ENCODE peak calls at places on chromosome 9, in six cellular contexts. F, N, L, C, G and D are unnamed samples.

GRCh38 chr9:35277649-35278359 is 116.0 kb downstream of the UNC13B start:
- DNase-seq in F (no peak), N (no peak), L (no peak), C (no peak), G (no peak), D (no peak)

GRCh38 chr9:17978773-17979172 is 399.9 kb downstream of the SH3GL2 start:
- DNase-seq in F (no peak), N (no peak), L (no peak), C (no peak), G (no peak), D (no peak)

GRCh38 chr9:133119461-133120342 is 1.3 kb downstream of the RALGDS start:
- DNase-seq in F (no peak), N (peak; percentile 79), L (no peak), C (peak; percentile 33), G (no peak), D (peak; percentile 74)

GRCh38 chr9:90022474-90022873 is 417.7 kb downstream of the GADD45G start:
- DNase-seq in F (no peak), N (no peak), L (no peak), C (no peak), G (no peak), D (no peak)

GRCh38 chr9:106025449-106025848 is 331.1 kb downstream of the TMEM38B start:
- DNase-seq in F (no peak), N (no peak), L (no peak), C (peak; percentile 48), G (no peak), D (no peak)

GRCh38 chr9:133375116-133375723 is 640 bp downstream of the SURF4 start:
- DNase-seq in F (peak; percentile 52), N (no peak), L (no peak), C (no peak), G (no peak), D (no peak)

GRCh38 chr9:96856363-96857286 is 2.3 kb upstream of the ZNF782 start:
- DNase-seq in F (no peak), N (no peak), L (peak; percentile 65), C (peak; percentile 47), G (peak; percentile 55), D (peak; percentile 65)

GRCh38 chr9:91033270-91033669 is 231.7 kb downstream of the SYK start:
- DNase-seq in F (no peak), N (no peak), L (no peak), C (no peak), G (no peak), D (no peak)

GRCh38 chr9:81637276-81637675 is 52.1 kb downstream of the TLE1 start:
- DNase-seq in F (no peak), N (no peak), L (no peak), C (no peak), G (no peak), D (no peak)

DNA sequence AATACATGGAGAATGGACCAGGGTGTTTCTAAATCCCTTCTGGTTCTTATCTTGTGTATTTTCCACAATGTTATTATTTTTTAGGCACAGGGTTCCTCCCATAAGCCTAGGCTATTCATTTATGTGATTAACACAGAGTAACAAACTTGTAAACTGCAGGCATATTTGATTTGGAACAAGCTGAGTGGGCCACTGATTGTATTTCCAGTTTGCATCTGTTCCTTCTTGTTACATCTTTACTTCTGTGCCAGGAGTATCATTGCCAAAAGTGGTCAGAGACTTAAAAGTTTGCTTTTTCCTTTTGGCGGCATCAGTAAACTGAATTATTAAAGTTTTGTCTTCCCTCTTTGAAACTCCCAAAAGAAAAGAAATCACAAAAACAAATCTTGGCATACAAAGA is 22.0 kb upstream of the PAX5 start:
- DNase-seq in F (no peak), N (no peak), L (no peak), C (no peak), G (no peak), D (no peak)
- H3K27me3 ChIP-seq in F (no peaks in the 10 kb centered on the region), N (no peaks in the 10 kb centered on the region), L (peaks cover 19% of the 10 kb centered on the region), C (peaks cover 55% of the 10 kb centered on the region), G (peaks cover 50% of the 10 kb centered on the region), D (peaks cover 8% of the 10 kb centered on the region)

GRCh38 chr9:136133191-136133958 is 14.7 kb upstream of the TMEM250 start:
- DNase-seq in F (no peak), N (no peak), L (no peak), C (no peak), G (no peak), D (no peak)
- H3K27me3 ChIP-seq in F (no peaks in the 10 kb centered on the region), N (peaks cover 28% of the 10 kb centered on the region), L (peaks cover under 1% of the 10 kb centered on the region), C (peaks cover 69% of the 10 kb centered on the region), G (no peaks in the 10 kb centered on the region), D (peaks cover 91% of the 10 kb centered on the region)

GRCh38 chr9:135035781-135036760 is 51.4 kb upstream of the OLFM1 start:
- DNase-seq in F (no peak), N (peak; percentile 58), L (no peak), C (no peak), G (no peak), D (no peak)
- H3K27me3 ChIP-seq in F (peaks cover 1% of the 10 kb centered on the region), N (no peaks in the 10 kb centered on the region), L (no peaks in the 10 kb centered on the region), C (no peaks in the 10 kb centered on the region), G (peaks cover 2% of the 10 kb centered on the region), D (no peaks in the 10 kb centered on the region)

GRCh38 chr9:86983260-86984255 is 36.3 kb upstream of the GAS1 start:
- DNase-seq in F (no peak), N (no peak), L (no peak), C (no peak), G (no peak), D (no peak)
- H3K27me3 ChIP-seq in F (no peaks in the 10 kb centered on the region), N (no peaks in the 10 kb centered on the region), L (no peaks in the 10 kb centered on the region), C (no peaks in the 10 kb centered on the region), G (no peaks in the 10 kb centered on the region), D (peaks cover 14% of the 10 kb centered on the region)

DNA sequence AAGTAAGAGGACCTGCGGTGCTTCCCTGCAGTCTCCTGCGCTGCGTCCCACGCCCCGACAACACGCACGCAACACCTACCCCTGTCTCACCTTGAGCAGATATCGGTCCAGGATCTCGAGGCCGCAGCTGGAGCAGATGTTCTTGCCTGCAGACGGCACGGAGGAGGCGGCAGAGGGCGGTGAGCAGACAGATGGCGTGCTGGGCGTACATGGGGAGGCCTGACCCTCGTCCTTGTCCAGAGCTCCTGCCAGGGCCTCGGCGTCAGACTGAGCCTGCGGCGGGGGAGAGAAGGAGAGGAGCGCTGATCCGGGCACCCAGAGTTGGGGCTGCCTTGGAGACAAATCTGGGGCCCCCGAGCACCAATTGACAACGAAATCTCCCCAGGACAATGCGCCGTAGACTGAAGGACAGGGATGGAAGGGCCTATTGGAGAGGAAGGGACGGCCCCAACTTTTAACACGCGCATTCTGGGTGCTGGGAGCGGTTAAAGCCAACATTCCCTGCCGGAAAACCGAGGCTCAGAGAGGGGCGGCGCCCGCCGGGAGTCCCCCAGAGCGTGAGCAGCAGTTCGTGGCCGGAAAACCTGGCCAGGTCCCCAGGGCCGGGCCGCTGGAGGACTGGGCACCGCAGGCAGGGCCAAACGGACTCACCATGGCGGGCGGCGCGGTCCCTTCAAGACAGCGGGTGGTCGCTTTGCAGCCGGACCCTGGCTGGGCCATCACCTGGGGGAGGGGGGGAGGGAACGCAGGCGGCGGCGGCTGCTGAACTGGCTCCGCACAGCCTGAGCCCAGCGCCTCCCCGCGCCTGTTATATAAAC is 1.8 kb downstream of the LHX6 start:
- DNase-seq in F (no peak), N (no peak), L (no peak), C (no peak), G (no peak), D (no peak)
- H3K27me3 ChIP-seq in F (no peaks in the 10 kb centered on the region), N (peaks cover 52% of the 10 kb centered on the region), L (peaks cover 78% of the 10 kb centered on the region), C (peaks cover 98% of the 10 kb centered on the region), G (peaks cover 7% of the 10 kb centered on the region), D (peaks cover 63% of the 10 kb centered on the region)

DNA sequence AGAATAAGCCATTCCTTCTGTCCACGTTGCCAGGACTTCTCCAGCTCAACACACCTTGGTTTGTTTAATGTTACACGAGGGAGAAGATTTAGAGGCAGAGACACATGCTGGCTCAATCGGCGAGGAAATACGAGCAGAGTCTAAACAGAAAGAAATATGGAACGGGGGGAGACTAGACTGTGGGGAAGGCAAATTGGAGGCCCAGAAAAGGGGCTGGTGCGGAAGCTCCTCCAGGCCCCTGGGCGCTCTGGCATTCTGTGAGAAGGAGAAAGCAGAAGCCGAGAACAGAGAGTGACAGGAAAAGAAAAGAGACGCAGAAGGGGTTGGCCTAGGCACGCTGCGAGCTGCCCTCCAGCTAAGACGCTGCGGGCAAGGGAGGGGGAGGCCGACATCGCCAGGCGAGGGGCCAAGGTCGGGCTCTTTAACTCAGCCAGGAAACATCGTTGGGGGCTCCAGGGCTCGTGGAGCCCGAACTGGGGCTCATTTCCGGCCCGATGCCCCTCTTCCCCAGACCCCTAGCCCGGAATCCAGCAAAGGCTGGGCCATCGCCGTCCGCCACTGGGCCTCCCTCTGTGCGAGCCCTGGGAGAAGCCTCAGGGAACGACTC is 3.2 kb upstream of the PAX5 start:
- DNase-seq in F (peak; percentile 71), N (no peak), L (no peak), C (no peak), G (no peak), D (no peak)
- H3K27me3 ChIP-seq in F (no peaks in the 10 kb centered on the region), N (peaks cover 50% of the 10 kb centered on the region), L (peaks cover 94% of the 10 kb centered on the region), C (peaks cover 99% of the 10 kb centered on the region), G (peaks cover 43% of the 10 kb centered on the region), D (peaks cover 81% of the 10 kb centered on the region)

GRCh38 chr9:136685216-136685615 is 2.0 kb downstream of the AGPAT2 start:
- DNase-seq in F (no peak), N (no peak), L (no peak), C (peak; percentile 9), G (no peak), D (no peak)
- H3K27me3 ChIP-seq in F (no peaks in the 10 kb centered on the region), N (no peaks in the 10 kb centered on the region), L (no peaks in the 10 kb centered on the region), C (no peaks in the 10 kb centered on the region), G (no peaks in the 10 kb centered on the region), D (no peaks in the 10 kb centered on the region)

GRCh38 chr9:126678989-126679388 is 65.3 kb downstream of the LMX1B start:
- DNase-seq in F (no peak), N (no peak), L (no peak), C (no peak), G (no peak), D (no peak)
- H3K27me3 ChIP-seq in F (peaks cover 1% of the 10 kb centered on the region), N (peaks cover 26% of the 10 kb centered on the region), L (peaks cover 41% of the 10 kb centered on the region), C (peaks cover 99% of the 10 kb centered on the region), G (no peaks in the 10 kb centered on the region), D (peaks cover 57% of the 10 kb centered on the region)